ENCODE peak calls at places on chromosomes 3 and 15, in four cellular contexts. G is prostate gland, S is SK-N-SH, J is GM23338. X is an unnamed sample.

GRCh38 chr15:58498821-58499580 is 67.2 kb downstream of the LIPC start:
- DNase-seq in G (no peak), S (no peak), J (no peak), X (no peak)

GRCh38 chr3:141407043-141407442 is 38.7 kb downstream of the ZBTB38 start:
- DNase-seq in S (no peak), G (peak; percentile 59), J (no peak), X (no peak)

GRCh38 chr15:59399465-59400102 is 26.9 kb upstream of the MYO1E start:
- DNase-seq in S (no peak), J (no peak), G (no peak), X (no peak)

GRCh38 chr3:138219255-138219654 is 32.2 kb downstream of the ARMC8 start:
- DNase-seq in J (no peak), S (no peak), G (no peak), X (no peak)

GRCh38 chr15:41512078-41512394 is 1.6 kb downstream of the LTK start:
- DNase-seq in G (no peak), S (no peak), J (peak; percentile 35), X (no peak)

GRCh38 chr15:78110096-78110495 is 17.7 kb downstream of the SH2D7 start:
- DNase-seq in S (no peak), J (no peak), G (no peak), X (no peak)

GRCh38 chr3:61960976-61961375 is 399.6 kb downstream of the PTPRG start:
- DNase-seq in G (no peak), J (no peak), S (no peak), X (no peak)

GRCh38 chr15:44792715-44793114 is 56.4 kb downstream of the TRIM69 start:
- DNase-seq in S (no peak), J (no peak), G (no peak), X (no peak)

GRCh38 chr3:188076176-188076575 is 77.8 kb upstream of the LPP start:
- DNase-seq in S (no peak), G (no peak), J (no peak), X (no peak)

GRCh38 chr3:153252963-153253362 is 90.9 kb downstream of the RAP2B start:
- DNase-seq in S (no peak), J (no peak), G (no peak), X (no peak)

GRCh38 chr15:68634531-68634930 is 55.7 kb downstream of the CORO2B start:
- DNase-seq in G (no peak), S (no peak), J (no peak), X (no peak)

GRCh38 chr15:68635142-68635541 is 56.3 kb downstream of the CORO2B start:
- DNase-seq in J (no peak), G (no peak), S (peak; percentile 63), X (no peak)

GRCh38 chr15:68633181-68634121 is 54.7 kb downstream of the CORO2B start:
- DNase-seq in G (no peak), S (no peak), J (no peak), X (no peak)

GRCh38 chr15:68632101-68632500 is 53.3 kb downstream of the CORO2B start:
- DNase-seq in G (no peak), J (no peak), S (no peak), X (no peak)

DNA sequence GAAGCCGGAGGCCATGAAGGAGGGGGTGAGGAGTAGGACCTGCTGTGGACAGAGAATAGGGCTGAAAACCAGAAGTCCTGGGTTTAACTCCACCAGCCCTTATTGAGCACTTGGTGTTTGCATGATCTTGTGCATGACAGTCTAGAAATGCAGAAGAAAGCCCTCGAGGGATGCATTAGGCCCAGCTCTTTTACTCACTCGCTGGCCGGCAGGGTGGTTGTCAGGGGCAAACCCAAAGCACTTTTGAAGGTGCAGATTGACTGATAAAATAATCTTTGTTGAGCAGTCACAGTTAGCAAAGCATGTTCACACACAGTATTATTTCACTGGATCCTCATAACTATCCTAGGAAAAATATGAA is 55.3 kb downstream of the CORO2B start:
- DNase-seq in G (no peak), J (no peak), S (no peak), X (no peak)
- H3K4me3 ChIP-seq in G (no peak overlapping the region), J (no peak overlapping the region), S (no peak overlapping the region), X (no peak overlapping the region)

GRCh38 chr3:193774916-193775285 is 181.9 kb downstream of the OPA1 start:
- DNase-seq in G (no peak), J (no peak), S (no peak), X (no peak)
- H3K27me3 ChIP-seq in G (no peaks in the 10 kb centered on the region), J (peaks cover 55% of the 10 kb centered on the region), S (peaks cover 31% of the 10 kb centered on the region), X (peaks cover 5% of the 10 kb centered on the region)

DNA sequence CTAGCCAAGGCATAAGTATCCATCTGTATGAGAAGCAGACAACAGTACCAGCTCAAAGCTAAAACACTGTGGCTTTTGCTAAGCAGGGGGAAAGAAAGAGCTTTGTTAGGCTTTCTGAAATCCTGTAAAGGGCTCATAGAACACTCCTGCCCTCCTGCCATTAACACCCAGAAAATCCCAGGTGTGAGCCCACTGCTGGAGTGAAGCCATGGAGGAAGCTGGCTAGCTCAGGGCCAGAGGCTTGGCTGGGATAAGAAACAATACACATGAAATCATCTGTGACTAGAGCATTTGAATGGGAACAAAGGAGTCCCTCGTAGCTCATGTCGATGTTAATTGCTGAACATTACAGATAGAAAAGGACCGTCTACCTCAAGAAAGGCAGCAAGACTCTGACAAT is 23.5 kb downstream of the RUVBL1 start:
- DNase-seq in J (no peak), G (no peak), S (no peak), X (no peak)
- H3K36me3 ChIP-seq in J (peaks cover 39% of the 10 kb centered on the region), G (no peaks in the 10 kb centered on the region), S (peaks cover 91% of the 10 kb centered on the region), X (peaks cover 41% of the 10 kb centered on the region)

GRCh38 chr3:46977811-46978195 is 1.3 kb upstream of the CCDC12 start:
- DNase-seq in G (no peak), J (no peak), S (no peak), X (no peak)

GRCh38 chr3:46978985-46979944 is at the start of gene NBEAL2:
- DNase-seq in J (peak; percentile 96), S (peak; percentile 95), G (peak; percentile 96), X (peak; percentile 97)

GRCh38 chr3:46978381-46978780 is 1.1 kb upstream of the NBEAL2 start:
- DNase-seq in G (no peak), S (no peak), J (no peak), X (no peak)

GRCh38 chr3:46981932-46982471 is 2.5 kb downstream of the NBEAL2 start:
- DNase-seq in G (peak; percentile 73), J (peak; percentile 77), S (no peak), X (peak; percentile 83)

DNA sequence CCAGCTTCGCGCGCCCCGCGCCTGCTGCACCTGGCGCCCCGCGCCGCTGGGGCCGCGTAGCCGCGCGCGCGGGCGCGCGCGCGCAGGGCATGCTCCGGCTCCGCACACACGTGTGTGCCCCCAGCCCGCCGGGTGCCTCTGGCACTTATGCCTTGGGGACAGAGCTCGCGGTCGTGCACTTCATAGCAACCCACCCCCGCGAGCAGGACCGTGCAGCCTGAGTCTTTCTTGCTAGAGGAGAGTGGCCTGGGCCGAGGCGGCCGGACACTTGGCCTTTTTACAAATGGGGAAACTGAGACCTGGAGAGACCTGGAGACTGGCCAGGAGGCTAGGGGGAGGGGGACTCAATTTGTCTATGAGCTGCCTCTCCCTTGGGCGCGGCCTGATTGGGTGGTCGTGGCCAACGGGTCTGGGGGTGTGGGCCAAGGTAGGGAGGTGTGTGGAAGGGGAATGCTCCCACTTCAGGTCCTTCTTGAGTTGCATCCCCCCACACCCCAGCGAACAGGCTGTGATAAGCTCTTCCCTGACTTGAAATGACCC is 562 bp downstream of the NBEAL2 start:
- DNase-seq in J (no peak), G (no peak), S (no peak), X (peak; percentile 61)
- H3K4me3 ChIP-seq in J (peak overlapping the region; percentile 78), G (peak overlapping the region; percentile 56), S (peak overlapping the region; percentile 78), X (peak overlapping the region; percentile 81)

GRCh38 chr3:13871791-13872190 is 8.1 kb downstream of the WNT7A start:
- DNase-seq in G (no peak), S (no peak), J (no peak), X (no peak)

GRCh38 chr3:13876451-13876850 is 3.4 kb downstream of the WNT7A start:
- DNase-seq in G (no peak), J (no peak), S (no peak), X (no peak)

GRCh38 chr3:13872451-13872850 is 7.4 kb downstream of the WNT7A start:
- DNase-seq in S (no peak), G (no peak), J (no peak), X (no peak)

GRCh38 chr3:13874891-13875290 is 5.0 kb downstream of the WNT7A start:
- DNase-seq in J (no peak), G (no peak), S (no peak), X (no peak)

DNA sequence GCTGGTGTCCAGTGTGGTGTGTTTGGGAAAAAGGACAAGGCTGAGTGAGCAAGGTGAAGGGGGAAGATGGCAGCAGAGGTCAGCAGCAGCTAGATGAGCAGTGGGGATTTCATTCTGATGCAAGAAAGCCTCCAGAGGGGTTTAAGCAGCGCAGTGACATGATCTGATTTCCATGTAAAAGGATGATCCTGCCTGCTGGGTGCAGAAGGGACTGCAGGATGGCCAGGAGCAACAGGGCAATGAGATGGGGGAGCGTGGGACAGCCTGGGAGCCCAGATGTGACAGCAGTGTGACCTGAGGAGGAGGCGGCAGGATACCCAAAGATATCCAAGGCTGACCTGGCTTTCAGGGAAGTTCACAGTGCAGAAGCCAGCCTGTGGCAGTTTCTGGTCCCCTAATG is 6.1 kb downstream of the WNT7A start:
- DNase-seq in S (no peak), J (peak; percentile 49), G (no peak), X (peak; percentile 74)
- H3K27me3 ChIP-seq in S (peaks cover 15% of the 10 kb centered on the region), J (peaks cover 39% of the 10 kb centered on the region), G (no peaks in the 10 kb centered on the region), X (peaks cover 39% of the 10 kb centered on the region)

DNA sequence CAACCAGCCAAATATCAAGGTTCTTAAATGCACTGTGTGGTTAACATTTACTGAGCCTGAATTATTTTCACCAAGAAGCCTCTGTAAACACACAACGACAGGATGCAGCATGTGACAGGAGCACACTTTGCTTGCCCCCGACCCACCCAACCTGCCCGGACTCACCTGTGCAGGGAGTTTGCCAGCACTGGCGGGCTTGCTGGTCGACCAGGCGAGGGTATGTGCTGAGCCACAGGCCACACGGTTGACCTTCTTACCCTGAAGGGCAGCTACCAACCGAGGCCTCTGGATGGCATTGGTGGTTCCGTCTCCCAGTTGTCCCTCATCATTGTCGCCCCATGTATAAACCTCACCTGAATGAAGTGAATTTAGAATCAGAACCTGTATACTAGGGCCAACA is 25.7 kb upstream of the OCA2 start:
- DNase-seq in G (no peak), S (no peak), J (no peak), X (no peak)
- H3K36me3 ChIP-seq in G (no peaks in the 10 kb centered on the region), S (peaks cover 39% of the 10 kb centered on the region), J (no peaks in the 10 kb centered on the region), X (peaks cover 7% of the 10 kb centered on the region)

DNA sequence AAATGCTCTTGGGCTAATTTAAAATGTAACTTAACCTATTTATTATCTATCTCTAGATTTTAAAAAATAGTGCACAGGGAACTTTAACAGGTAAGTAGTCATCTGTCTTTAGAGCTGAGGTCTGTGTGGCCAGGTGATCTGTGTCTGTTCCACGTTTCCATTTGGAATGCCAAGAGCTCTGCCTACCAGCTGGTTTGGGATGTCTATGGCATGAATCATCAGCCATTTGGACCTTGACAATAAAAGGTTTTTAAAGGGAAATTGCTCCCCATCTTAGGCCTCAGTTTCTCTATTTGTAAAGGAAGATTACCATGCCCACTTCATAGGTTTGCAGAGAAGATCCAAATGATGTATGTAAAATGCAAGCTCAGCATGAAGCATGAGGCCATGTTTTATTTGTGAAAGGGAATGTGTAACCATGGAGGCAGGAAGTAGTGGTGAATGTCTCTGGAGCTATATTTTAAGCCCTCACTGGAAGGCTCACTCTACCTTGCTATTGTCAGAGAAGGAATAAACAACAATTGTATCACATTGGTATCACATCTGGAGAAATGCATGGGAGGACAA is 548.1 kb upstream of the LMCD1 start:
- DNase-seq in S (no peak), J (peak; percentile 5), G (no peak), X (no peak)
- H3K4me3 ChIP-seq in S (no peak overlapping the region), J (no peak overlapping the region), G (no peak overlapping the region), X (no peak overlapping the region)